ENCODE peak calls at places on chromosomes 7 and 10, in four cellular contexts. One of them, this sample, is unnamed.

GRCh38 chr10:79446451-79447020 is 1.1 kb upstream of the ZCCHC24 start:
- DNase-seq in K562: peak
- DNase-seq in HepG2: no peak
- DNase-seq in GM12878: no peak
- DNase-seq in this sample: peak

GRCh38 chr7:18019562-18019961 is 8.1 kb downstream of the PRPS1L1 start:
- DNase-seq in K562: no peak
- DNase-seq in HepG2: no peak
- DNase-seq in GM12878: no peak
- DNase-seq in this sample: no peak

GRCh38 chr10:70742537-70743429 is 42.4 kb downstream of the TBATA start:
- DNase-seq in K562: peak
- DNase-seq in HepG2: peak
- DNase-seq in GM12878: no peak
- DNase-seq in this sample: no peak

GRCh38 chr7:50268223-50268622 is 36.3 kb upstream of the IKZF1 start:
- DNase-seq in K562: no peak
- DNase-seq in HepG2: no peak
- DNase-seq in GM12878: no peak
- DNase-seq in this sample: no peak

GRCh38 chr7:72805526-72806494 is 22.2 kb downstream of the TYW1B start:
- DNase-seq in K562: peak
- DNase-seq in HepG2: peak
- DNase-seq in GM12878: no peak
- DNase-seq in this sample: no peak

GRCh38 chr10:110600487-110601101 is 33.1 kb downstream of the SMC3 start:
- DNase-seq in K562: peak
- DNase-seq in HepG2: peak
- DNase-seq in GM12878: no peak
- DNase-seq in this sample: no peak

GRCh38 chr10:84540022-84540616 is 211.7 kb downstream of the CCSER2 start:
- DNase-seq in K562: no peak
- DNase-seq in HepG2: no peak
- DNase-seq in GM12878: no peak
- DNase-seq in this sample: no peak

GRCh38 chr7:54967384-54967783 is 51.4 kb upstream of the EGFR start:
- DNase-seq in K562: no peak
- DNase-seq in HepG2: peak
- DNase-seq in GM12878: no peak
- DNase-seq in this sample: no peak

GRCh38 chr10:96244354-96244753 is 27.0 kb downstream of the BLNK start:
- DNase-seq in K562: no peak
- DNase-seq in HepG2: no peak
- DNase-seq in GM12878: peak
- DNase-seq in this sample: no peak

GRCh38 chr7:138970979-138971378 is 10.2 kb downstream of the KIAA1549 start:
- DNase-seq in K562: no peak
- DNase-seq in HepG2: no peak
- DNase-seq in GM12878: no peak
- DNase-seq in this sample: no peak

GRCh38 chr7:3899559-3899991 is 598.5 kb downstream of the SDK1 start:
- DNase-seq in K562: no peak
- DNase-seq in HepG2: no peak
- DNase-seq in GM12878: no peak
- DNase-seq in this sample: no peak

GRCh38 chr7:158416283-158416933 is 171.2 kb downstream of the PTPRN2 start:
- DNase-seq in K562: no peak
- DNase-seq in HepG2: no peak
- DNase-seq in GM12878: no peak
- DNase-seq in this sample: no peak

GRCh38 chr7:20327047-20327446 is 3.7 kb upstream of the ITGB8 start:
- DNase-seq in K562: no peak
- DNase-seq in HepG2: no peak
- DNase-seq in GM12878: no peak
- DNase-seq in this sample: no peak

GRCh38 chr7:148664319-148664718 is 34.4 kb upstream of the CUL1 start:
- DNase-seq in K562: no peak
- DNase-seq in HepG2: no peak
- DNase-seq in GM12878: no peak
- DNase-seq in this sample: no peak

GRCh38 chr7:80781561-80781979 is 137.3 kb downstream of the SEMA3C start:
- DNase-seq in K562: no peak
- DNase-seq in HepG2: no peak
- DNase-seq in GM12878: no peak
- DNase-seq in this sample: no peak

GRCh38 chr7:31373337-31374289 is 33.1 kb upstream of the NEUROD6 start:
- DNase-seq in K562: peak
- DNase-seq in HepG2: peak
- DNase-seq in GM12878: no peak
- DNase-seq in this sample: peak

GRCh38 chr7:14191686-14192098 is 202.2 kb upstream of the ETV1 start:
- DNase-seq in K562: no peak
- DNase-seq in HepG2: no peak
- DNase-seq in GM12878: no peak
- DNase-seq in this sample: no peak

GRCh38 chr10:97200616-97201015 is 14.9 kb upstream of the SLIT1 start:
- DNase-seq in K562: no peak
- DNase-seq in HepG2: no peak
- DNase-seq in GM12878: peak
- DNase-seq in this sample: no peak

GRCh38 chr10:49612513-49613159 is 1.2 kb upstream of the CHAT start:
- DNase-seq in K562: peak
- DNase-seq in HepG2: peak
- DNase-seq in GM12878: no peak
- DNase-seq in this sample: peak

GRCh38 chr7:98831641-98832221 is 38.1 kb downstream of the TMEM130 start:
- DNase-seq in K562: peak
- DNase-seq in HepG2: peak
- DNase-seq in GM12878: no peak
- DNase-seq in this sample: peak

GRCh38 chr7:47228386-47229014 is 353.4 kb downstream of the TNS3 start:
- DNase-seq in K562: peak
- DNase-seq in HepG2: no peak
- DNase-seq in GM12878: no peak
- DNase-seq in this sample: peak

GRCh38 chr10:24465124-24465874 is 256.4 kb downstream of the KIAA1217 start:
- DNase-seq in K562: no peak
- DNase-seq in HepG2: no peak
- DNase-seq in GM12878: no peak
- DNase-seq in this sample: no peak

GRCh38 chr7:30308392-30308791 is 24.0 kb downstream of the ZNRF2 start:
- DNase-seq in K562: no peak
- DNase-seq in HepG2: no peak
- DNase-seq in GM12878: no peak
- DNase-seq in this sample: no peak

GRCh38 chr7:22587322-22587721 is 87.3 kb upstream of the STEAP1B start:
- DNase-seq in K562: no peak
- DNase-seq in HepG2: no peak
- DNase-seq in GM12878: no peak
- DNase-seq in this sample: no peak

DNA sequence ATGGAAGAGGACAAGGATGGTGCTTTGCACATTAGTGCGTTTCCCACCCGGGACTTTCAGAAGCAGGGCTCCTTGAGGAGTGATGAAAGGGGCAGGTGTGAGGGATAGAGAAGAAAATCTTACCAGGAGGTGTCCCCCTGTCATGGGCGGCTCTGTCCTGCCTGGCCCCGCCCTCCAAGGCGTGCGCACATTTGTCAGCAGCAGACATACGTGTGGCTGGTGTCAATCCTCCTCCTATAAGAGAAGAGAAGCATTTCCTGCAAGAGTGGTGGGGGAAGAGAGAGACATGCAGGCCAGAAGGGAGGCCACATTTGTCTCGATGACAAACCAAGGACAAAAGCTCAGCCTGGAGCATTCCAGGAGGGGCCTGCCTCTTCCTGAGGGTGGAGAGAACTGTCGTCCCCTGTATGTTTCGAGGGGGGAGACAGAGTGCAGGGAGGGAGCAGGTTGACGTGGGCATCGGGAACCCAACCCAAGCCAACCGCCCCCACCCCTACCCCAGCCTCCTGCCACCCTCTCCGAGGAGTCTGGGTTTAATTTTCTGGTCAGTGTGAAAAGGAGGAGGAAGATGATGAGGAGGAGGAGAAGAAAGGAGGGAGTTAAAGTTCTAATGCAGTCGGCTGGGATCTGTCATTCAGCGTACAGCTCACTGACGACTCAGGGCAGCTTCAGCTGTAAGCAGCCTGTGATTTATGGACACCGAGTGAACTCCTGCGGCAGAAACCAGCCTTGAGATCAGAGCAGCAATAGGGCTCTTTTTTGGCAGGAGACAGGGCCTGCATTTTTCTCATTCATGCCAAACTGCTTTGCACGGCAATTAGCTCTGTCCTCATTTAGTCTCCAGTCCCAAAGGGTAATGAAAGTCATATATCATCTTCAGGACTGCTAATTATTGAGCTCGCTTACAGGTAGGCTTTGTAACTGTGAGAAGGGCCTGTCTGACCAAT is 47.7 kb upstream of the COMTD1 start:
- DNase-seq in K562: peak
- DNase-seq in HepG2: no peak
- DNase-seq in GM12878: no peak
- DNase-seq in this sample: peak
- TF ChIP-seq ESRRA in K562: no peak
- TF ChIP-seq ESRRA in HepG2: no peak
- TF ChIP-seq ESRRA in GM12878: no peak
- TF ChIP-seq ESRRA in this sample: no peak

GRCh38 chr10:77036993-77037734 is 600.4 kb downstream of the KCNMA1 start:
- DNase-seq in K562: peak
- DNase-seq in HepG2: peak
- DNase-seq in GM12878: no peak
- DNase-seq in this sample: peak
- TF ChIP-seq SP1 in K562: no peak
- TF ChIP-seq SP1 in HepG2: no peak
- TF ChIP-seq SP1 in GM12878: no peak
- TF ChIP-seq SP1 in this sample: no peak

GRCh38 chr7:82194011-82194410 is 249.6 kb downstream of the CACNA2D1 start:
- DNase-seq in K562: no peak
- DNase-seq in HepG2: no peak
- DNase-seq in GM12878: no peak
- DNase-seq in this sample: no peak
- TF ChIP-seq ESRRA in K562: no peak
- TF ChIP-seq ESRRA in HepG2: no peak
- TF ChIP-seq ESRRA in GM12878: no peak
- TF ChIP-seq ESRRA in this sample: no peak

GRCh38 chr7:100623951-100624824 is 11.8 kb downstream of the MOSPD3 start:
- DNase-seq in K562: peak
- DNase-seq in HepG2: no peak
- DNase-seq in GM12878: no peak
- DNase-seq in this sample: no peak
- TF ChIP-seq SP1 in K562: no peak
- TF ChIP-seq SP1 in HepG2: no peak
- TF ChIP-seq SP1 in GM12878: no peak
- TF ChIP-seq SP1 in this sample: no peak

This sample was measured in WTC11.